ENCODE peak calls at places on chromosomes 3 and 15, in five cellular contexts. One of them, this sample, is unnamed.

GRCh38 chr3:196274585-196274984 is 12.9 kb downstream of the PCYT1A start:
- DNase-seq in HepG2: no peak
- DNase-seq in HCT116: no peak
- DNase-seq in GM12878: peak
- DNase-seq in SK-N-SH: no peak
- DNase-seq in this sample: peak

GRCh38 chr15:22870865-22871264 is 32.4 kb downstream of the NIPA2 start:
- DNase-seq in HepG2: no peak
- DNase-seq in HCT116: no peak
- DNase-seq in GM12878: no peak
- DNase-seq in SK-N-SH: no peak
- DNase-seq in this sample: no peak

GRCh38 chr15:35393403-35393802 is 152.6 kb downstream of the DPH6 start:
- DNase-seq in HepG2: no peak
- DNase-seq in HCT116: no peak
- DNase-seq in GM12878: no peak
- DNase-seq in SK-N-SH: no peak
- DNase-seq in this sample: no peak

GRCh38 chr15:73082719-73083275 is 30.5 kb downstream of the NEO1 start:
- DNase-seq in HepG2: no peak
- DNase-seq in HCT116: no peak
- DNase-seq in GM12878: no peak
- DNase-seq in SK-N-SH: peak
- DNase-seq in this sample: no peak

GRCh38 chr3:94423566-94423965 is 360.7 kb downstream of the NSUN3 start:
- DNase-seq in HepG2: no peak
- DNase-seq in HCT116: no peak
- DNase-seq in GM12878: no peak
- DNase-seq in SK-N-SH: no peak
- DNase-seq in this sample: no peak

GRCh38 chr3:110318108-110318507 is 753.5 kb upstream of the NECTIN3 start:
- DNase-seq in HepG2: no peak
- DNase-seq in HCT116: no peak
- DNase-seq in GM12878: no peak
- DNase-seq in SK-N-SH: no peak
- DNase-seq in this sample: no peak

GRCh38 chr15:58549780-58550064 is 117.9 kb downstream of the LIPC start:
- DNase-seq in HepG2: no peak
- DNase-seq in HCT116: no peak
- DNase-seq in GM12878: no peak
- DNase-seq in SK-N-SH: no peak
- DNase-seq in this sample: no peak

GRCh38 chr3:172046268-172046915 is 7.0 kb downstream of the FNDC3B start:
- DNase-seq in HepG2: no peak
- DNase-seq in HCT116: no peak
- DNase-seq in GM12878: no peak
- DNase-seq in SK-N-SH: no peak
- DNase-seq in this sample: no peak

GRCh38 chr15:56973463-56973862 is 55.0 kb downstream of the TCF12 start:
- DNase-seq in HepG2: no peak
- DNase-seq in HCT116: no peak
- DNase-seq in GM12878: no peak
- DNase-seq in SK-N-SH: no peak
- DNase-seq in this sample: no peak

GRCh38 chr15:29400701-29401100 is 131.1 kb upstream of the NSMCE3 start:
- DNase-seq in HepG2: no peak
- DNase-seq in HCT116: no peak
- DNase-seq in GM12878: no peak
- DNase-seq in SK-N-SH: no peak
- DNase-seq in this sample: no peak

GRCh38 chr3:124034016-124034808 is 42.3 kb upstream of the ROPN1 start:
- DNase-seq in HepG2: no peak
- DNase-seq in HCT116: no peak
- DNase-seq in GM12878: no peak
- DNase-seq in SK-N-SH: peak
- DNase-seq in this sample: no peak

GRCh38 chr15:33113666-33114483 is 80.6 kb downstream of the FMN1 start:
- DNase-seq in HepG2: no peak
- DNase-seq in HCT116: no peak
- DNase-seq in GM12878: no peak
- DNase-seq in SK-N-SH: no peak
- DNase-seq in this sample: no peak

GRCh38 chr3:77421916-77422315 is 382.0 kb downstream of the ROBO2 start:
- DNase-seq in HepG2: no peak
- DNase-seq in HCT116: no peak
- DNase-seq in GM12878: no peak
- DNase-seq in SK-N-SH: no peak
- DNase-seq in this sample: no peak

GRCh38 chr3:146517684-146518435 is 26.5 kb downstream of the PLSCR1 start:
- DNase-seq in HepG2: no peak
- DNase-seq in HCT116: no peak
- DNase-seq in GM12878: no peak
- DNase-seq in SK-N-SH: no peak
- DNase-seq in this sample: no peak

GRCh38 chr3:87332789-87333188 is 56.4 kb upstream of the POU1F1 start:
- DNase-seq in HepG2: no peak
- DNase-seq in HCT116: no peak
- DNase-seq in GM12878: no peak
- DNase-seq in SK-N-SH: no peak
- DNase-seq in this sample: no peak

GRCh38 chr3:14130230-14130629 is 5.4 kb downstream of the TMEM43 start:
- DNase-seq in HepG2: no peak
- DNase-seq in HCT116: no peak
- DNase-seq in GM12878: no peak
- DNase-seq in SK-N-SH: no peak
- DNase-seq in this sample: no peak

GRCh38 chr3:131705558-131706051 is 202.8 kb upstream of the MRPL3 start:
- DNase-seq in HepG2: no peak
- DNase-seq in HCT116: no peak
- DNase-seq in GM12878: no peak
- DNase-seq in SK-N-SH: no peak
- DNase-seq in this sample: no peak

GRCh38 chr15:78372880-78373279 is 32.7 kb downstream of the CRABP1 start:
- DNase-seq in HepG2: peak
- DNase-seq in HCT116: peak
- DNase-seq in GM12878: no peak
- DNase-seq in SK-N-SH: no peak
- DNase-seq in this sample: no peak

GRCh38 chr3:131397889-131398288 is 16.3 kb downstream of the NUDT16 start:
- DNase-seq in HepG2: no peak
- DNase-seq in HCT116: no peak
- DNase-seq in GM12878: no peak
- DNase-seq in SK-N-SH: no peak
- DNase-seq in this sample: no peak

GRCh38 chr3:186825294-186825821 is 17.2 kb upstream of the ADIPOQ start:
- DNase-seq in HepG2: no peak
- DNase-seq in HCT116: no peak
- DNase-seq in GM12878: no peak
- DNase-seq in SK-N-SH: no peak
- DNase-seq in this sample: no peak

GRCh38 chr15:98737721-98738120 is 89.4 kb downstream of the IGF1R start:
- DNase-seq in HepG2: peak
- DNase-seq in HCT116: no peak
- DNase-seq in GM12878: no peak
- DNase-seq in SK-N-SH: no peak
- DNase-seq in this sample: no peak

GRCh38 chr3:99505646-99506269 is 132.6 kb upstream of the COL8A1 start:
- DNase-seq in HepG2: no peak
- DNase-seq in HCT116: no peak
- DNase-seq in GM12878: peak
- DNase-seq in SK-N-SH: no peak
- DNase-seq in this sample: peak

GRCh38 chr3:118550122-118550521 is 484.5 kb downstream of the IGSF11 start:
- DNase-seq in HepG2: no peak
- DNase-seq in HCT116: no peak
- DNase-seq in GM12878: no peak
- DNase-seq in SK-N-SH: no peak
- DNase-seq in this sample: no peak

GRCh38 chr3:49244589-49245205 is 32.3 kb downstream of the C3orf62 start:
- DNase-seq in HepG2: no peak
- DNase-seq in HCT116: no peak
- DNase-seq in GM12878: no peak
- DNase-seq in SK-N-SH: no peak
- DNase-seq in this sample: no peak

GRCh38 chr15:36757189-36757814 is 177.9 kb downstream of the CDIN1 start:
- DNase-seq in HepG2: no peak
- DNase-seq in HCT116: no peak
- DNase-seq in GM12878: no peak
- DNase-seq in SK-N-SH: no peak
- DNase-seq in this sample: no peak

GRCh38 chr3:13518516-13519351 is 30.2 kb upstream of the FBLN2 start:
- DNase-seq in HepG2: no peak
- DNase-seq in HCT116: no peak
- DNase-seq in GM12878: no peak
- DNase-seq in SK-N-SH: peak
- DNase-seq in this sample: no peak

GRCh38 chr3:119257654-119258410 is 17.2 kb upstream of the B4GALT4 start:
- DNase-seq in HepG2: no peak
- DNase-seq in HCT116: no peak
- DNase-seq in GM12878: no peak
- DNase-seq in SK-N-SH: no peak
- DNase-seq in this sample: no peak

GRCh38 chr15:62598217-62598616 is 433.1 kb upstream of the C2CD4B start:
- DNase-seq in HepG2: no peak
- DNase-seq in HCT116: no peak
- DNase-seq in GM12878: no peak
- DNase-seq in SK-N-SH: no peak
- DNase-seq in this sample: no peak

GRCh38 chr3:152458725-152459515 is 190.2 kb downstream of the MBNL1 start:
- DNase-seq in HepG2: no peak
- DNase-seq in HCT116: no peak
- DNase-seq in GM12878: no peak
- DNase-seq in SK-N-SH: no peak
- DNase-seq in this sample: no peak

GRCh38 chr3:118618247-118619040 is 416.2 kb downstream of the IGSF11 start:
- DNase-seq in HepG2: no peak
- DNase-seq in HCT116: no peak
- DNase-seq in GM12878: no peak
- DNase-seq in SK-N-SH: no peak
- DNase-seq in this sample: no peak

GRCh38 chr3:107979538-107979937 is 111.3 kb downstream of the CD47 start:
- DNase-seq in HepG2: no peak
- DNase-seq in HCT116: no peak
- DNase-seq in GM12878: no peak
- DNase-seq in SK-N-SH: no peak
- DNase-seq in this sample: no peak

GRCh38 chr3:154327871-154328270 is 3.6 kb upstream of the DHX36 start:
- DNase-seq in HepG2: no peak
- DNase-seq in HCT116: no peak
- DNase-seq in GM12878: no peak
- DNase-seq in SK-N-SH: no peak
- DNase-seq in this sample: no peak

GRCh38 chr3:113062717-113063116 is 71.9 kb downstream of the GTPBP8 start:
- DNase-seq in HepG2: no peak
- DNase-seq in HCT116: no peak
- DNase-seq in GM12878: no peak
- DNase-seq in SK-N-SH: no peak
- DNase-seq in this sample: no peak

GRCh38 chr15:67521770-67522568 is 1.0 kb downstream of the C15orf61 start:
- DNase-seq in HepG2: no peak
- DNase-seq in HCT116: no peak
- DNase-seq in GM12878: no peak
- DNase-seq in SK-N-SH: peak
- DNase-seq in this sample: no peak
- TF ChIP-seq POLR2AphosphoS5 in HepG2: no peak
- TF ChIP-seq POLR2AphosphoS5 in HCT116: no peak
- TF ChIP-seq POLR2AphosphoS5 in GM12878: no peak
- TF ChIP-seq POLR2AphosphoS5 in SK-N-SH: no peak
- TF ChIP-seq POLR2AphosphoS5 in this sample: no peak

GRCh38 chr3:159250961-159251360 is 449.1 kb downstream of the MFSD1 start:
- DNase-seq in HepG2: no peak
- DNase-seq in HCT116: no peak
- DNase-seq in GM12878: no peak
- DNase-seq in SK-N-SH: no peak
- DNase-seq in this sample: no peak
- TF ChIP-seq POLR2AphosphoS5 in HepG2: no peak
- TF ChIP-seq POLR2AphosphoS5 in HCT116: no peak
- TF ChIP-seq POLR2AphosphoS5 in GM12878: no peak
- TF ChIP-seq POLR2AphosphoS5 in SK-N-SH: no peak
- TF ChIP-seq POLR2AphosphoS5 in this sample: no peak

DNA sequence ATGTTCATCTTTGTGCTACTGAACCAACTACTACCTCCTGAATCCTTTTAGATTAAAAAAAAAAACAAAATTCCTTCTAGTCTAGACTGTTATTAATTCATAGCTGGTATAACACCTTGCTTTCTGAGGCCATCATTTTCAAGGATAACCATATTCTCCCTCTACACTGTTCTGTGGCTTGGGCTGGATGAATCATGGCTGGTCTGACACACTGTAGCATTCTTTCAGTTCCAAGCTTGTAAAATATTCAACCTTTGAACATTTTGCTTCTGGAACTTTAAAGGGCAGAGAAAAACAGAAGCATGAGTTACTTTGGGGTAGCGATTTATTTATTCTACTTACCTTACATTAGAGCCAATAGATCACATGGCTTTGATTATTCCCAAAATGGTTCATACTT is 7.6 kb downstream of the HSPBAP1 start:
- DNase-seq in HepG2: peak
- DNase-seq in HCT116: no peak
- DNase-seq in GM12878: no peak
- DNase-seq in SK-N-SH: no peak
- DNase-seq in this sample: no peak
- TF ChIP-seq POLR2AphosphoS5 in HepG2: no peak
- TF ChIP-seq POLR2AphosphoS5 in HCT116: no peak
- TF ChIP-seq POLR2AphosphoS5 in GM12878: no peak
- TF ChIP-seq POLR2AphosphoS5 in SK-N-SH: no peak
- TF ChIP-seq POLR2AphosphoS5 in this sample: no peak

DNA sequence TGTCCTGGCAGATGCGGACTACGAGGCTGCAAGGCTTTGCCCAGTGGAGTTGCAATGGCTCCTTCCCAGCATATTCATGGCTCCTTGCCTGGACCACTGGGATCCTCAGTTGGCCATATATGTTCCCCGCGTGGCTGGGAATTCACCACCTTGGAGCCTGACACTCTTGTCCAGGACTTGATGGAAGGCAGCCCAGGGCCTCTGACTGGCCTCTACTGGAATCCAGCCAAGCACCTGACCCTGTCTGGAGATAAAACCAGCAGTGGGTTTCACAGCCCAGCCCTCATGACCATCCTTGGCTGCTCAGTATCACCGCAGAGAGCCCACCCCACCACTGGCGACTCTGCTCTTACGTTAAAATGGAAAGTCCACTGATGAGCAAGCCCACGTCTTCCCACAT is 96.9 kb downstream of the CEMIP start:
- DNase-seq in HepG2: no peak
- DNase-seq in HCT116: no peak
- DNase-seq in GM12878: no peak
- DNase-seq in SK-N-SH: no peak
- DNase-seq in this sample: no peak
- TF ChIP-seq POLR2AphosphoS5 in HepG2: no peak
- TF ChIP-seq POLR2AphosphoS5 in HCT116: no peak
- TF ChIP-seq POLR2AphosphoS5 in GM12878: no peak
- TF ChIP-seq POLR2AphosphoS5 in SK-N-SH: no peak
- TF ChIP-seq POLR2AphosphoS5 in this sample: no peak

DNA sequence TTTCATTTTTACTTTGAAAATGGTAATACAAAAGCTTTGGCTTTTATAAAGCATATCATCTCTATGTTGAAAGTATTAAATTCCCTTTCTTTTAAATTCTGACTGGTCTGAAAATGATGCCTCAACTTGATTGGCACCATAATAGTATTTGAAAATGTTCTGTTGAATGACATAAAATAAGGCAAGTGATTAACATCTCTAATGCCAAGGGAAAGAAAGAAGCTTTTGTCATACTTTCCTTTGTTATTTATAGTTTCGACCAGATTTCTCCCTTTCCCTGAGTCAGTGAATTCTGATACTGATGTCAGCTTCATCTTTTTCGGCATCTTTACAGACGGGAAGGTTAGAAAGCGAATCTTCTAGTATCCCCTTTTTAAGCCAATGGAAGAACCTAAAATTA is 3.4 kb upstream of the AP4E1 start:
- DNase-seq in HepG2: no peak
- DNase-seq in HCT116: no peak
- DNase-seq in GM12878: no peak
- DNase-seq in SK-N-SH: no peak
- DNase-seq in this sample: no peak
- TF ChIP-seq POLR2AphosphoS5 in HepG2: no peak
- TF ChIP-seq POLR2AphosphoS5 in HCT116: no peak
- TF ChIP-seq POLR2AphosphoS5 in GM12878: no peak
- TF ChIP-seq POLR2AphosphoS5 in SK-N-SH: no peak
- TF ChIP-seq POLR2AphosphoS5 in this sample: no peak

This sample was measured in GM12892.